ENCODE peak calls at places on chromosomes 16 and 17, in seven cellular contexts. X, F, J, S, L, H and Q are unnamed samples.

GRCh38 chr17:42182927-42183734 is 2.1 kb downstream of the HCRT start:
- DNase-seq in X (peak; percentile 16), F (peak; percentile 78), J (no peak), S (peak; percentile 50), L (no peak), H (no peak), Q (no peak)

GRCh38 chr17:44781553-44782348 is 23.0 kb downstream of the ADAM11 start:
- DNase-seq in X (no peak), F (no peak), J (peak; percentile 53), S (no peak), L (no peak), H (peak; percentile 54), Q (no peak)

GRCh38 chr16:14486520-14487303 is 143.3 kb downstream of the PARN start:
- DNase-seq in X (peak; percentile 87), F (peak; percentile 98), J (peak; percentile 36), S (peak; percentile 96), L (peak; percentile 57), H (peak; percentile 46), Q (peak; percentile 53)

GRCh38 chr17:55549140-55549539 is 37.9 kb upstream of the SMIM36 start:
- DNase-seq in X (no peak), F (peak; percentile 33), J (peak; percentile 56), S (no peak), L (peak; percentile 40), H (peak; percentile 69), Q (no peak)

GRCh38 chr17:29066053-29066452 is 23.1 kb downstream of the PIPOX start:
- DNase-seq in X (no peak), F (no peak), J (no peak), S (no peak), L (no peak), H (no peak), Q (no peak)

GRCh38 chr17:70134777-70135176 is 34.6 kb upstream of the KCNJ2 start:
- DNase-seq in X (no peak), F (no peak), J (no peak), S (no peak), L (no peak), H (no peak), Q (no peak)

GRCh38 chr16:81487301-81487720 is 42.7 kb downstream of the CMIP start:
- DNase-seq in X (no peak), F (no peak), J (no peak), S (no peak), L (no peak), H (no peak), Q (no peak)

GRCh38 chr17:17127730-17128291 is 78.3 kb downstream of the PLD6 start:
- DNase-seq in X (no peak), F (no peak), J (no peak), S (no peak), L (no peak), H (no peak), Q (no peak)

GRCh38 chr16:527015-527903 is at the start of gene CAPN15:
- DNase-seq in X (peak; percentile 86), F (peak; percentile 76), J (peak; percentile 95), S (peak; percentile 86), L (peak; percentile 32), H (peak; percentile 90), Q (no peak)

GRCh38 chr17:40100419-40100668 is at the start of gene NR1D1:
- DNase-seq in X (no peak), F (no peak), J (no peak), S (no peak), L (no peak), H (no peak), Q (no peak)

GRCh38 chr16:31410082-31410481 is 16.9 kb downstream of the ITGAD start:
- DNase-seq in X (no peak), F (no peak), J (no peak), S (no peak), L (no peak), H (no peak), Q (no peak)

GRCh38 chr17:50903604-50904521 is 37.7 kb upstream of the TOB1 start:
- DNase-seq in X (peak; percentile 84), F (no peak), J (no peak), S (peak; percentile 86), L (no peak), H (no peak), Q (no peak)

GRCh38 chr17:614637-615546 is 99.7 kb downstream of the VPS53 start:
- DNase-seq in X (peak; percentile 95), F (no peak), J (no peak), S (no peak), L (no peak), H (no peak), Q (peak; percentile 42)

GRCh38 chr17:17152385-17152784 is 53.7 kb downstream of the PLD6 start:
- DNase-seq in X (peak; percentile 11), F (no peak), J (no peak), S (no peak), L (no peak), H (no peak), Q (no peak)

GRCh38 chr16:4081577-4082021 is 34.6 kb downstream of the ADCY9 start:
- DNase-seq in X (no peak), F (no peak), J (peak; percentile 13), S (peak; percentile 27), L (no peak), H (no peak), Q (no peak)

DNA sequence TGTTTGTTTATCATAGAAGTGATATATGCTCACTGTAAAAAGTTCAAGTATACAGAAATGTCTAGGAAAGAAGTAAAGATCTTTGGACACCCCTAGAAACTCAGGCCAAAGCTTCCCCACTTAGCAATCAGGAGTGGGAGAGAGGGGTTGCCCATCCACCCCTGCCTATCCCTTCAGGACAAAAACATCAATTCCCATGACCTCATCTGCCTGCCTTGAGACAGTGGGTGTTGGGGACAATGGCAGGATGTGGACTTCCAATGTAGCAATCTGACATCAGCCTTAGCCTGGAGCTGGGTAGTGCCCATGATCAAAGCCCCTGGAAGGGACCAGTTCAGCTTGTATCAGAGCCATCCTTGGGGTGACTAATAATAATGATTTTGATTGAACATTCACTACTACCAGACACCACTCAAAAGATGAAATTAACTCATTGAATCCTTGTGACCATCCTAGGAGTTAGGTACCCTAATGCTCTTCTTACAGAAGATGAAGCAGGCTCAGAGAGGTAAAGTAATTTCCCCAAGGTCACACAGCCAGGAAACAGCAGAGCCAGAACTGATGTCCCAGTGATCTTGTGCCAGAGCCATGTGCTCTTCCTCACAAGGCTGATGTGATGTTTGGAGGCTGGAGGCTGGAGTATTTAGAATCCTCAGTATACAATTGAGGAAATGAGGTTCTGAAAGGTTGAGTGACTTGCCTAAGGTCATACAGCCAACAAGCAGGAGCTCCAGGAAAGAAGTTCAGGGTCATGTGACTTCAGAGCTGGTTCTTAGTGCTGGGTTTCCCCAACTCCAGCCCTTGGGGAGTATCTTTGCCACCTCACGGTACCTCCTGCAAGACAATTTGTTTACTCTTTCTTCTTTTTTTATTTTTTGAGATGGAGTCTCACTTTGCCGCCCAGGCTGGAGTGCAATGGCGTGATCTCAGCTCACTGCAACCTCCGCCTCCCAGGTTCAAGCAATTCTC is 18.3 kb downstream of the ITPRIPL2 start:
- DNase-seq in X (no peak), F (no peak), J (no peak), S (no peak), L (no peak), H (no peak), Q (no peak)
- H2AFZ ChIP-seq in X (no peak overlapping the region), F (no peak overlapping the region), J (no peak overlapping the region), S (no peak overlapping the region), L (no peak overlapping the region), H (peak overlapping the region; percentile 91), Q (no peak overlapping the region)

GRCh38 chr17:63962298-63962744 is 10.4 kb downstream of the SCN4A start:
- DNase-seq in X (no peak), F (peak; percentile 70), J (no peak), S (no peak), L (no peak), H (no peak), Q (no peak)

GRCh38 chr17:63960006-63960405 is 12.7 kb downstream of the SCN4A start:
- DNase-seq in X (no peak), F (no peak), J (no peak), S (no peak), L (no peak), H (no peak), Q (no peak)

GRCh38 chr17:63960430-63960829 is 12.3 kb downstream of the SCN4A start:
- DNase-seq in X (no peak), F (no peak), J (peak; percentile 68), S (no peak), L (no peak), H (peak; percentile 30), Q (no peak)

GRCh38 chr17:63963123-63963522 is 9.6 kb downstream of the SCN4A start:
- DNase-seq in X (no peak), F (no peak), J (no peak), S (no peak), L (no peak), H (no peak), Q (no peak)

DNA sequence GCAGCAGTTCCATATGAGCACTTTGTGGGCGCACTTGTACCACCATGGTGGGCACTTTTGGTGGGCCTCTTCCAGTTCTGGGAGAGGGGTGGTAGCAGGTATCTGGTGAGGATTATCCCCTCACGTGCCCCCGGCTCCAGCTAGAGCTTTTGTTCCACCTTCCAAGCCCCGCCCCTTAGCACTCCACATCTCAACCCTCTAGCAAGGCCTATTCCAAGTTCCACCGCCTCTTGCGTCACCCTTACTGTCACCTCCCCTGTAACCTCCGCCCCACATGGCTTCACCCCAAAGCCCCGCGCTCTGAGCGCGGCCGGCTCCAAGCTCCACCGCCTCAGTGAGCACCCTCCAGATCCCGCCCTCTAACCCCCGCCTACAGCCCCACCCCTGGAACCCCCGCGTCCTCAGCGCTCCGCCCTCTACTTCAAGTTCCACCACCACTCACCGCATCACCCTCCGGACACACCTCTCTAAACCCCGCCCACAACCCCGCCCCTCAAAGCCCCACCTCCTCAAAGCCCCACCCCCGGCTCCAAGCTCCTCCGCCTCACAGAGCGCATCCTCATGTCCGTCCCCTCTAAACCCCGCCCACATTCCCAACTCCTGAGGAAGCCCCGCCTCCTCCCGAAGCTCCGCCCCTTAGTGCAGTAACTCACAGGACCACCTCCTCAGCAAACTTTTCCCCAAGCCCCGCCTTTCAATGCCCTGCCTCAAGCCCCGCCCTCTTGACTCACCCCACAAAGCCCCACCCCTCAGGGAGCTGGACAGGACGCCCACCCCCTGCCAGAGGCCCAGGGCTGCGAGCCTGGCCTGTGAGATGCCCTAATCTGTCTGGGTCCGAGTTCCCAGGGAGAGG is 11.1 kb downstream of the SCN4A start:
- DNase-seq in X (peak; percentile 11), F (peak; percentile 68), J (peak; percentile 98), S (peak; percentile 85), L (peak; percentile 92), H (peak; percentile 99), Q (peak; percentile 41)
- H3K4me3 ChIP-seq in X (no peak overlapping the region), F (no peak overlapping the region), J (peak overlapping the region; percentile 35), S (peak overlapping the region; percentile 38), L (peak overlapping the region; percentile 14), H (peak overlapping the region; percentile 75), Q (no peak overlapping the region)

DNA sequence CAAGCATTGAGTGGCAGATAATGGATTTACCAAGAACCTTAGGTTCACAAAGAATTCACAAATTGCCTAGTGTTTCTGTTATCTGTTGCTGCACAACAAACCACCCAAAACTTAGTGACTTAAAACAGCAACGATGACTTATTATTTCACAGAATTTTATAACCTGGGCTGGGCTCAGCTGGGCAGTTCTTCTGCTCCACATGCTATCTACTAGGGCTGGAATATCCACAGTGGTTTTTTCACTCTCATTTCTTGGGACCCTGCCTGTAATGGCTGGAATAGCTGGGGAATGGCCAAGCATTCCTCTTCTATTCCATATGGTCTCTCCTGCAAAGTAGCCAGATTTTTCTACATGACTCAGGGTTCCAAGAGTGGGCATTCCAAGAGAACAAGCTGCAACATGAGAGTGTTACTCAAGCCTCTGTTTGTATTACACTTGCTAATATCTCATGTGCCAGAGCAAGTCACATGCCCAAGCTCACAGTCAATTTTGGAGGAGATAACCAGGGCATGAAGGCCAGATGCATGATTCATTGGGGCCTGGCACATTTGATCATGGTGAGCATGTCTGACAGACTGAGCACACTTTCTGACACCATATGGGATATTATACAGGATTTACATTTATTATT is 4.9 kb upstream of the PSMD7 start:
- DNase-seq in X (peak; percentile 97), F (no peak), J (no peak), S (peak; percentile 56), L (no peak), H (no peak), Q (peak; percentile 93)
- H2AFZ ChIP-seq in X (peak overlapping the region; percentile 35), F (no peak overlapping the region), J (no peak overlapping the region), S (no peak overlapping the region), L (no peak overlapping the region), H (no peak overlapping the region), Q (no peak overlapping the region)

GRCh38 chr16:72198021-72198420 is 26.1 kb upstream of the PMFBP1 start:
- DNase-seq in X (no peak), F (no peak), J (no peak), S (peak; percentile 96), L (no peak), H (no peak), Q (no peak)
- H3K4me3 ChIP-seq in X (no peak overlapping the region), F (no peak overlapping the region), J (no peak overlapping the region), S (peak overlapping the region; percentile 19), L (no peak overlapping the region), H (no peak overlapping the region), Q (no peak overlapping the region)